ENCODE peak calls at places on chromosomes 6 and 20, in seven cellular contexts. S is H1, N is neuronal stem cell, V is H9, L is mesendoderm, K is mesenchymal stem cell, M is trophoblast cell. W is an unnamed sample.

GRCh38 chr6:126307859-126308258 is 32.1 kb upstream of the CENPW start:
- DNase-seq in S (no peak), N (no peak), V (no peak), L (no peak), K (no peak), M (no peak), W (peak)

GRCh38 chr6:80341330-80341729 is 234.9 kb downstream of the BCKDHB start:
- DNase-seq in S (no peak), N (no peak), V (no peak), L (no peak), K (peak), M (no peak), W (peak)

GRCh38 chr6:75208564-75209431 is 2.9 kb upstream of the COL12A1 start:
- DNase-seq in S (peak), N (peak), V (peak), L (peak), K (peak), M (peak), W (peak)

GRCh38 chr20:20814685-20815084 is 102.2 kb upstream of the RALGAPA2 start:
- DNase-seq in S (peak), N (no peak), V (peak), L (peak), K (no peak), M (peak), W (no peak)

GRCh38 chr6:31143148-31143547 is 4.3 kb upstream of the PSORS1C2 start:
- DNase-seq in S (no peak), N (no peak), V (peak), L (peak), K (peak), M (peak), W (peak)

GRCh38 chr6:56364482-56365313 is 117.3 kb upstream of the COL21A1 start:
- DNase-seq in S (no peak), N (no peak), V (no peak), L (no peak), K (peak), M (no peak), W (peak)

GRCh38 chr20:36574278-36575065 is 1.1 kb downstream of the TGIF2 start:
- DNase-seq in S (peak), N (peak), V (peak), L (peak), K (peak), M (peak), W (peak)

GRCh38 chr20:58694241-58695083 is 1.9 kb downstream of the NPEPL1 start:
- DNase-seq in S (no peak), N (no peak), V (peak), L (no peak), K (no peak), M (no peak), W (no peak)

GRCh38 chr6:168030218-168030693 is 32.8 kb downstream of the KIF25 start:
- DNase-seq in S (no peak), N (no peak), V (no peak), L (no peak), K (no peak), M (no peak), W (no peak)

GRCh38 chr6:85866373-85866740 is 223.7 kb upstream of the SYNCRIP start:
- DNase-seq in S (no peak), N (no peak), V (no peak), L (no peak), K (no peak), M (no peak), W (peak)

DNA sequence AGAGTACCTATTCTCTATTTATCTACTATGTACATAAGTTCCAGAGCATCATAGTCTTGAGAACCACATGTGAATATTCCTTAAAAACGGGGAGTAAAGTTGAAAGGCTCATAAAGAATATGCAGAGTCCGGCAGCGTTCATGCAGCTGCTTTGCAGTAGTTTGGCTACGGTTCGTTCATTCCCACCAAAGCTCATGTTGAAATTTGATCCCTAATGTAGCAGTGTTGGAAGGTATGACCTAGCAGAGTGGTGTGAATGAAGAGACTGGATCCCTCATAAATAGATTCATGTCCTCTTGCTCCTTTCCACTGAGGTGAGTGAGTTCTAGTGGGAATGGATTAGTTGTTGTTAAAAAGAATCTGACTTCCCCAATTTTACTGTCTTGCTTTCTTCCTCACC is 159.2 kb upstream of the OPRM1 start:
- DNase-seq in S (no peak), N (no peak), V (no peak), L (no peak), K (no peak), M (no peak), W (no peak)
- H3K4ac ChIP-seq in S (no peak), N (no peak), V (no peak), L (no peak), K (no peak), M (no peak), W (no peak)

GRCh38 chr6:116877743-116878142 is 701 bp downstream of the RFX6 start:
- DNase-seq in S (no peak), N (no peak), V (peak), L (peak), K (no peak), M (no peak), W (no peak)

GRCh38 chr6:116881236-116881635 is 4.2 kb downstream of the RFX6 start:
- DNase-seq in S (no peak), N (no peak), V (no peak), L (no peak), K (no peak), M (no peak), W (no peak)

GRCh38 chr6:116872771-116873170 is 4.3 kb upstream of the RFX6 start:
- DNase-seq in S (no peak), N (no peak), V (no peak), L (no peak), K (no peak), M (no peak), W (no peak)

GRCh38 chr6:116876107-116876506 is 935 bp upstream of the RFX6 start:
- DNase-seq in S (no peak), N (no peak), V (no peak), L (no peak), K (no peak), M (no peak), W (no peak)

DNA sequence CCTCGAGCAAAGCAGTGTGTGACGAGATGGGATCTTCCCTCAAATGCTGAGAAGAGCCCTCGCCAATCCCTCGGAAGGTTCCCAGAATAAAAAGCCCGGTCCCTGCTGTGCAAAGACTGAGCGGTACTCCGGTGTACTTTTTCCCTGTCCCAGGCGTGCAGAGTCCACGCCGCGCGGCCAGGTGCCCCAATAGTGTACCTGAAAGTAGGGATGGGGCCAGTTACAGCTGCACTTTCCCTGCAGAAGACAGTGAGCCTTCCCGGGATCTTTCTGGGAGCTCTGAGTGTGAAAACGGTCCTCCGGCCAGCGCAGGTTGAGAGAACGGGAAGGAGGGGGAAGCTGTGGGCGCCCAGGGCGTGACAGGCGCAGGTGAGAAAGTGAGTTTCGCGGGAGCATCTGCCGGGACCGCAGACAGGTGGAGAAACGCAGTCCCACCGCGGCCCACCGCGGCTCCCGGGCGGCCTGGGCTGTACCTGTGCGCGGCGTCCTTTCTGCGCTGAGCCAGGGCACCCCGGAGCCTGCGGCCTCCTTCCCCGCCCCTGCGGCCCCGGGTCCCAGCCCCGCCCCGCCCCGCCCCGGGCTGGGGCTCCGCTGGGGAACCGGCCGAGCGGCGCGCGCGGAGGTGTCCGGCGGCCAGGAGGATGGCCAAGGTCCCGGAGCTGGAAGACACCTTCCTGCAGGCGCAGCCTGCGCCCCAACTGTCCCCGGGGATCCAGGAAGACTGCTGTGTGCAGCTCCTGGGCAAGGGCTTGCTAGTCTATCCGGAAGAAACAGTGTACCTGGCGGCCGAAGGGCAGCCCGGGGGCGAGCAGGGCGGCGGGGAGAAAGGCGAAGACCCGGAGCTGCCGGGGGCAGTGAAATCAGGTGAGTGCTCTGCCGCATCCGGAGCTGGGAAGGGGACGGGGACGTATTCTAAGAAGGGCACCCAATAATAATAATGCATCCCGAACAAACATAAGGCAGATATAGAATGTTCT is at the start of gene RFX6:
- DNase-seq in S (peak), N (no peak), V (peak), L (peak), K (no peak), M (no peak), W (no peak)
- H3K4ac ChIP-seq in S (no peak), N (no peak), V (no peak), L (no peak), K (no peak), M (no peak), W (no peak)

DNA sequence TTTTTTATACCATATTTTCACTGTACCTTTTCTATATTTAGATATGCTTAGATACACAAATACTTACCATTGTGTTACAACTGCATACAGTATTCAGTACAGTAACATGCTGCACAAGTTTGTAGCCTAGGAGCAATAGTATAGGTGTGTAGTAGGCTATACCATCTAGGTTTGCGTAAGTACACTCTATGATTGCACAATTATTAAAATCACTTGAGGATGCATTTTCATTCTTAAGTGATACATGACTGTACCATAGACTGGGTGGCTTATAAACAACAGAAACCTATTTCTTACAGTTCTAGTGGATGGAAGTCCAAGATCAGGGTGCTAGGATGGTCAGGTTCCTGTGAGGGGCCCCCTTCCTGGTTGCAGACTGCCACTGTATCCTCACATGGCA is 234.1 kb downstream of the SLC35F1 start:
- DNase-seq in S (no peak), N (no peak), V (no peak), L (no peak), K (no peak), M (no peak), W (no peak)
- H3K4ac ChIP-seq in S (no peak), N (no peak), V (no peak), L (no peak), K (no peak), M (no peak), W (no peak)

DNA sequence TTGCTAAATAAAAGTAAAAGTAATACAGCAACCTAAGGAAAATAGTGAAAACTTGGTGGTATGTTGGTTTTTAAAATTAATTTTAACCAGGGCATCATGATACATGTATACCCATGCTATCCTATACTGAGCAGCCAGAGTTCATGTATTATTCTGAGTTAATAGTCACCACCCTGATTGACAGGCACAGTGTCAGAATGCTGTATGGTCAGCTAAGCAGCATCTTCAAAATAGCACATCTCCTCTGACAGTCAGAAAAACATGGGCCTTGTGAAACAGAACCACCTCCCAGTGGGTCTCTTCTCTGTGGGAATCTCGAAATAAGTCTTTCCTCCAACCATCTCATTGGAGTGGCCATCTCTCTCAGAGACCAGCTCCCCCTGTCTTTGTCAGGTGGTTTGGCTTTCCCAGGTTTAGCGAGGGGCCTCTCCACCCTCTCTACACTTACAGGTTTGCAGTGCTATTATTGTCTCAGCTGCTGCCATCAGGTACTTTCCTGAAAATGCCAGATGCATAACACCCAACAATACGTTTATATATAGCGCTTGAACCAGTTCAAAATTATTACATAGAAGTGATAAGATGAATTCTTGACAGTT is 47.1 kb upstream of the RNF8 start:
- DNase-seq in S (no peak), N (no peak), V (no peak), L (no peak), K (no peak), M (no peak), W (no peak)
- H3K4ac ChIP-seq in S (no peak), N (no peak), V (no peak), L (no peak), K (no peak), M (no peak), W (no peak)

GRCh38 chr6:15754706-15755079 is 91.9 kb upstream of the DTNBP1 start:
- DNase-seq in S (no peak), N (no peak), V (no peak), L (no peak), K (no peak), M (no peak), W (no peak)
- H3K4ac ChIP-seq in S (no peak), N (no peak), V (no peak), L (no peak), K (no peak), M (no peak), W (no peak)

DNA sequence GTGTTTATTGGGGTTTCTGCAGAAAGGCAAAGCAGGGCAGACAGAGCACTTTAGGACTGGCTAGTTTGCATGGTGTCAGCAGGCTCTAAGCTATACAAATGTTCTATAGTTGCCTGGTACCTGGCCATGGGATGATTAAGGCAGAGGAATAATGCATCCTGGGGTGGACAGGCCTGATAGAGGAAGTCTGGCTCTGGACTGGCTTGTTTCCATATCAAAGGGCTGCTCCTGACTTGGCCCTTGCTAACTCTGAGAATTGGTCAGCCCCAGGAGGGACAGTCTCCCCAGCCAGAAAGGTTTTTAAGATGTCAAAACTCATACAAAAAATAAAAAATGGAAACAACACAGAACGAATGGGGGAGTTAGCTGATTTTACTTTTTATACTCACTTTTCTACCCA is 136.9 kb downstream of the TBC1D7 start:
- DNase-seq in S (no peak), N (no peak), V (no peak), L (no peak), K (no peak), M (no peak), W (no peak)
- H3K4ac ChIP-seq in S (no peak), N (no peak), V (no peak), L (no peak), K (no peak), M (no peak), W (no peak)

DNA sequence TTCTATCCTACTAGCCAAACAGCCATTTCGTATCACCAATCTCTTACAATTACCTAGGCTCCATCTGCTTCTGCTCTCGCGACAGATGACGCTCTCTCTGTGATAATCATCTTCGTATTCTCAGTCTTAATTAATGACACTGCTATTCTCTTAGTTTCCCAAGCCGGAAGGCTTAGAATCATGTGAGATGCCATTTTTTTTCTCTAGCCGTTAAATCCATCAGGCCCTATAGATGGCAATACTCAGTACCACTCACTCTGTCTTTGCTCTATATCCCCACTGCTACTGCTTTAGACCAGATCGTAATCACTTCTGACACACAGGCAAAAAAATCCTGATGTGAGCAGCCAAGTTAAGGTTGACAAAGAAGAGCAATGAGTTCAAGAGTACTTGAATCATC is 2.1 kb upstream of the THEMIS start:
- DNase-seq in S (no peak), N (no peak), V (no peak), L (peak), K (no peak), M (peak), W (no peak)
- H3K4ac ChIP-seq in S (no peak), N (no peak), V (no peak), L (no peak), K (no peak), M (no peak), W (no peak)

W was measured in IMR-90.